ENCODE peak calls at places on chromosomes 4 and X, in six cellular contexts. One of them, this sample, is unnamed.

GRCh38 chr4:138677212-138677611 is 338.4 kb upstream of the NOCT start:
- DNase-seq in kidney tubule cell: peak; percentile 78
- DNase-seq in AG04450: no peak
- DNase-seq in NCI-H1694 treated with DMSO at 0.1 percent for 48 hours: no peak
- DNase-seq in substantia nigra: no peak
- DNase-seq in HS-5: no peak
- DNase-seq in this sample: peak; percentile 3

GRCh38 chrX:122154019-122154418 is 1030.1 kb upstream of the GRIA3 start:
- DNase-seq in kidney tubule cell: no peak
- DNase-seq in AG04450: no peak
- DNase-seq in NCI-H1694 treated with DMSO at 0.1 percent for 48 hours: no peak
- DNase-seq in substantia nigra: no peak
- DNase-seq in HS-5: no peak
- DNase-seq in this sample: no peak

GRCh38 chr4:145482209-145483021 is 762 bp downstream of the SMAD1 start:
- DNase-seq in kidney tubule cell: peak; percentile 78
- DNase-seq in AG04450: peak; percentile 75
- DNase-seq in NCI-H1694 treated with DMSO at 0.1 percent for 48 hours: peak; percentile 25
- DNase-seq in substantia nigra: peak; percentile 69
- DNase-seq in HS-5: no peak
- DNase-seq in this sample: peak; percentile 64

GRCh38 chr4:137545461-137545861 is 13.2 kb upstream of the PCDH18 start:
- DNase-seq in kidney tubule cell: no peak
- DNase-seq in AG04450: peak; percentile 85
- DNase-seq in NCI-H1694 treated with DMSO at 0.1 percent for 48 hours: no peak
- DNase-seq in substantia nigra: no peak
- DNase-seq in HS-5: peak; percentile 46
- DNase-seq in this sample: no peak

GRCh38 chr4:4182835-4183568 is 43.7 kb downstream of the OTOP1 start:
- DNase-seq in kidney tubule cell: peak; percentile 29
- DNase-seq in AG04450: no peak
- DNase-seq in NCI-H1694 treated with DMSO at 0.1 percent for 48 hours: no peak
- DNase-seq in substantia nigra: no peak
- DNase-seq in HS-5: no peak
- DNase-seq in this sample: no peak

GRCh38 chr4:158776106-158776505 is 7.3 kb downstream of the FNIP2 start:
- DNase-seq in kidney tubule cell: peak; percentile 52
- DNase-seq in AG04450: no peak
- DNase-seq in NCI-H1694 treated with DMSO at 0.1 percent for 48 hours: no peak
- DNase-seq in substantia nigra: no peak
- DNase-seq in HS-5: no peak
- DNase-seq in this sample: no peak

GRCh38 chrX:103063191-103063845 is 653 bp downstream of the BEX1 start:
- DNase-seq in kidney tubule cell: no peak
- DNase-seq in AG04450: no peak
- DNase-seq in NCI-H1694 treated with DMSO at 0.1 percent for 48 hours: peak; percentile 22
- DNase-seq in substantia nigra: peak; percentile 36
- DNase-seq in HS-5: no peak
- DNase-seq in this sample: no peak

GRCh38 chrX:153766098-153766817 is 2.2 kb downstream of the PLXNB3 start:
- DNase-seq in kidney tubule cell: peak; percentile 37
- DNase-seq in AG04450: peak; percentile 33
- DNase-seq in NCI-H1694 treated with DMSO at 0.1 percent for 48 hours: no peak
- DNase-seq in substantia nigra: peak; percentile 40
- DNase-seq in HS-5: peak; percentile 36
- DNase-seq in this sample: peak; percentile 91

GRCh38 chr4:119103263-119103662 is 32.4 kb upstream of the MYOZ2 start:
- DNase-seq in kidney tubule cell: peak; percentile 99
- DNase-seq in AG04450: peak; percentile 94
- DNase-seq in NCI-H1694 treated with DMSO at 0.1 percent for 48 hours: no peak
- DNase-seq in substantia nigra: no peak
- DNase-seq in HS-5: peak; percentile 88
- DNase-seq in this sample: peak; percentile 36

GRCh38 chrX:112819813-112820212 is 20.8 kb downstream of the AMOT start:
- DNase-seq in kidney tubule cell: no peak
- DNase-seq in AG04450: no peak
- DNase-seq in NCI-H1694 treated with DMSO at 0.1 percent for 48 hours: no peak
- DNase-seq in substantia nigra: no peak
- DNase-seq in HS-5: no peak
- DNase-seq in this sample: no peak

GRCh38 chrX:76248901-76249300 is 76.0 kb downstream of the PBDC1 start:
- DNase-seq in kidney tubule cell: no peak
- DNase-seq in AG04450: no peak
- DNase-seq in NCI-H1694 treated with DMSO at 0.1 percent for 48 hours: no peak
- DNase-seq in substantia nigra: no peak
- DNase-seq in HS-5: no peak
- DNase-seq in this sample: no peak

GRCh38 chr4:91502365-91502764 is 801.4 kb upstream of the GRID2 start:
- DNase-seq in kidney tubule cell: peak; percentile 28
- DNase-seq in AG04450: no peak
- DNase-seq in NCI-H1694 treated with DMSO at 0.1 percent for 48 hours: peak; percentile 17
- DNase-seq in substantia nigra: no peak
- DNase-seq in HS-5: peak; percentile 4
- DNase-seq in this sample: no peak

GRCh38 chr4:76584235-76585152 is 149.5 kb downstream of the SHROOM3 start:
- DNase-seq in kidney tubule cell: no peak
- DNase-seq in AG04450: no peak
- DNase-seq in NCI-H1694 treated with DMSO at 0.1 percent for 48 hours: no peak
- DNase-seq in substantia nigra: no peak
- DNase-seq in HS-5: no peak
- DNase-seq in this sample: peak; percentile 6

GRCh38 chr4:144962300-144962699 is 135.7 kb downstream of the ANAPC10 start:
- DNase-seq in kidney tubule cell: no peak
- DNase-seq in AG04450: no peak
- DNase-seq in NCI-H1694 treated with DMSO at 0.1 percent for 48 hours: no peak
- DNase-seq in substantia nigra: no peak
- DNase-seq in HS-5: no peak
- DNase-seq in this sample: no peak

GRCh38 chr4:8385611-8386010 is 54.9 kb downstream of the ACOX3 start:
- DNase-seq in kidney tubule cell: no peak
- DNase-seq in AG04450: no peak
- DNase-seq in NCI-H1694 treated with DMSO at 0.1 percent for 48 hours: no peak
- DNase-seq in substantia nigra: no peak
- DNase-seq in HS-5: no peak
- DNase-seq in this sample: no peak

GRCh38 chr4:17063870-17064269 is 165.4 kb upstream of the LDB2 start:
- DNase-seq in kidney tubule cell: no peak
- DNase-seq in AG04450: peak; percentile 47
- DNase-seq in NCI-H1694 treated with DMSO at 0.1 percent for 48 hours: no peak
- DNase-seq in substantia nigra: no peak
- DNase-seq in HS-5: peak; percentile 52
- DNase-seq in this sample: no peak

GRCh38 chr4:173246719-173247118 is 78.1 kb downstream of the GALNT7 start:
- DNase-seq in kidney tubule cell: no peak
- DNase-seq in AG04450: no peak
- DNase-seq in NCI-H1694 treated with DMSO at 0.1 percent for 48 hours: peak; percentile 20
- DNase-seq in substantia nigra: no peak
- DNase-seq in HS-5: no peak
- DNase-seq in this sample: no peak

GRCh38 chr4:78604988-78605387 is 53.4 kb downstream of the ANXA3 start:
- DNase-seq in kidney tubule cell: no peak
- DNase-seq in AG04450: no peak
- DNase-seq in NCI-H1694 treated with DMSO at 0.1 percent for 48 hours: no peak
- DNase-seq in substantia nigra: no peak
- DNase-seq in HS-5: no peak
- DNase-seq in this sample: no peak

GRCh38 chr4:82998898-82999297 is 11.7 kb downstream of the LIN54 start:
- DNase-seq in kidney tubule cell: no peak
- DNase-seq in AG04450: no peak
- DNase-seq in NCI-H1694 treated with DMSO at 0.1 percent for 48 hours: no peak
- DNase-seq in substantia nigra: no peak
- DNase-seq in HS-5: no peak
- DNase-seq in this sample: no peak

GRCh38 chr4:18291981-18292380 is 270.4 kb upstream of the LCORL start:
- DNase-seq in kidney tubule cell: no peak
- DNase-seq in AG04450: no peak
- DNase-seq in NCI-H1694 treated with DMSO at 0.1 percent for 48 hours: no peak
- DNase-seq in substantia nigra: no peak
- DNase-seq in HS-5: no peak
- DNase-seq in this sample: no peak

GRCh38 chr4:147198411-147199051 is 252.9 kb upstream of the TTC29 start:
- DNase-seq in kidney tubule cell: no peak
- DNase-seq in AG04450: peak; percentile 21
- DNase-seq in NCI-H1694 treated with DMSO at 0.1 percent for 48 hours: no peak
- DNase-seq in substantia nigra: no peak
- DNase-seq in HS-5: no peak
- DNase-seq in this sample: no peak

GRCh38 chr4:72743078-72743477 is 174.1 kb upstream of the ADAMTS3 start:
- DNase-seq in kidney tubule cell: no peak
- DNase-seq in AG04450: no peak
- DNase-seq in NCI-H1694 treated with DMSO at 0.1 percent for 48 hours: no peak
- DNase-seq in substantia nigra: no peak
- DNase-seq in HS-5: no peak
- DNase-seq in this sample: no peak

GRCh38 chr4:30073001-30073710 is 647.0 kb upstream of the PCDH7 start:
- DNase-seq in kidney tubule cell: no peak
- DNase-seq in AG04450: no peak
- DNase-seq in NCI-H1694 treated with DMSO at 0.1 percent for 48 hours: no peak
- DNase-seq in substantia nigra: no peak
- DNase-seq in HS-5: no peak
- DNase-seq in this sample: no peak

GRCh38 chrX:140672840-140673731 is 36.5 kb upstream of the LINC00632 start:
- DNase-seq in kidney tubule cell: no peak
- DNase-seq in AG04450: no peak
- DNase-seq in NCI-H1694 treated with DMSO at 0.1 percent for 48 hours: no peak
- DNase-seq in substantia nigra: peak; percentile 16
- DNase-seq in HS-5: no peak
- DNase-seq in this sample: no peak

GRCh38 chr4:41977709-41978108 is 3.8 kb upstream of the DCAF4L1 start:
- DNase-seq in kidney tubule cell: peak; percentile 55
- DNase-seq in AG04450: peak; percentile 1
- DNase-seq in NCI-H1694 treated with DMSO at 0.1 percent for 48 hours: no peak
- DNase-seq in substantia nigra: no peak
- DNase-seq in HS-5: peak; percentile 29
- DNase-seq in this sample: no peak

GRCh38 chr4:57074753-57075152 is 35.4 kb downstream of the IGFBP7 start:
- DNase-seq in kidney tubule cell: peak; percentile 90
- DNase-seq in AG04450: peak; percentile 74
- DNase-seq in NCI-H1694 treated with DMSO at 0.1 percent for 48 hours: no peak
- DNase-seq in substantia nigra: no peak
- DNase-seq in HS-5: no peak
- DNase-seq in this sample: no peak

GRCh38 chr4:188297873-188298272 is 158.6 kb downstream of the TRIML1 start:
- DNase-seq in kidney tubule cell: peak; percentile 80
- DNase-seq in AG04450: no peak
- DNase-seq in NCI-H1694 treated with DMSO at 0.1 percent for 48 hours: no peak
- DNase-seq in substantia nigra: no peak
- DNase-seq in HS-5: peak; percentile 19
- DNase-seq in this sample: no peak

GRCh38 chr4:61195064-61195463 is 5.1 kb upstream of the ADGRL3 start:
- DNase-seq in kidney tubule cell: peak; percentile 51
- DNase-seq in AG04450: no peak
- DNase-seq in NCI-H1694 treated with DMSO at 0.1 percent for 48 hours: no peak
- DNase-seq in substantia nigra: no peak
- DNase-seq in HS-5: no peak
- DNase-seq in this sample: no peak

GRCh38 chr4:836003-836511 is 10.1 kb upstream of the CPLX1 start:
- DNase-seq in kidney tubule cell: no peak
- DNase-seq in AG04450: no peak
- DNase-seq in NCI-H1694 treated with DMSO at 0.1 percent for 48 hours: no peak
- DNase-seq in substantia nigra: no peak
- DNase-seq in HS-5: no peak
- DNase-seq in this sample: no peak

This sample was measured in SW480.